ENCODE peak calls at places on chromosomes 5 and 9, in seven cellular contexts. I is NCI-H526 treated with DMSO at 0.1 percent for 48 hours; A is activated CD8-positive, alpha-beta T cell treated with anti-CD3 and anti-CD28 coated beads, Interleukin-2, amount 10 ng/mL, durations not matched to agents 7 days and 5 days; Y is occipital lobe; W is stimulated activated CD8-positive, alpha-beta memory T cell treated with anti-CD3 and anti-CD28 coated beads, Interleukin-2, amount 100 ng/mL, for 48 hours; G is activated T-cell treated with anti-CD3 and anti-CD28 coated beads for 1 hour; B is Calu3. Q is an unnamed sample.

GRCh38 chr9:73536403-73536802 is 384.7 kb downstream of the ANXA1 start:
- DNase-seq in I (no peak), A (no peak), Y (no peak), W (no peak), G (no peak), B (no peak), Q (no peak)

GRCh38 chr5:121429761-121430160 is 421.9 kb upstream of the FTMT start:
- DNase-seq in I (no peak), A (no peak), Y (no peak), W (no peak), G (no peak), B (no peak), Q (no peak)

GRCh38 chr5:52580921-52581320 is 206.8 kb upstream of the ITGA1 start:
- DNase-seq in I (no peak), A (no peak), Y (no peak), W (no peak), G (no peak), B (peak; percentile 43), Q (no peak)

GRCh38 chr5:175478384-175479124 is at the start of gene SFXN1:
- DNase-seq in I (peak; percentile 17), A (peak; percentile 85), Y (peak; percentile 73), W (peak; percentile 79), G (peak; percentile 69), B (peak; percentile 86), Q (peak; percentile 92)

GRCh38 chr9:132160802-132161742 is 786 bp upstream of the NTNG2 start:
- DNase-seq in I (no peak), A (peak; percentile 85), Y (no peak), W (peak; percentile 43), G (peak; percentile 34), B (no peak), Q (no peak)

GRCh38 chr9:104794070-104794469 is 30.1 kb downstream of the NIPSNAP3B start:
- DNase-seq in I (no peak), A (no peak), Y (no peak), W (no peak), G (no peak), B (no peak), Q (no peak)

GRCh38 chr5:131379071-131379538 is 115.3 kb downstream of the CDC42SE2 start:
- DNase-seq in I (peak; percentile 5), A (no peak), Y (no peak), W (no peak), G (no peak), B (no peak), Q (no peak)

GRCh38 chr9:78575041-78575440 is 278.1 kb downstream of the PSAT1 start:
- DNase-seq in I (no peak), A (no peak), Y (no peak), W (no peak), G (no peak), B (no peak), Q (no peak)

GRCh38 chr9:121670447-121670846 is 19.0 kb downstream of the DAB2IP start:
- DNase-seq in I (no peak), A (no peak), Y (peak; percentile 62), W (no peak), G (no peak), B (no peak), Q (peak; percentile 78)

GRCh38 chr9:123377211-123377971 is 21.4 kb downstream of the CRB2 start:
- DNase-seq in I (no peak), A (no peak), Y (no peak), W (no peak), G (no peak), B (no peak), Q (no peak)

GRCh38 chr9:75152416-75152815 is 64.1 kb downstream of the OSTF1 start:
- DNase-seq in I (no peak), A (peak; percentile 84), Y (no peak), W (peak; percentile 58), G (peak; percentile 17), B (no peak), Q (no peak)

GRCh38 chr5:72328172-72328571 is 8.0 kb downstream of the PTCD2 start:
- DNase-seq in I (no peak), A (no peak), Y (peak; percentile 69), W (no peak), G (no peak), B (no peak), Q (peak; percentile 80)

GRCh38 chr5:2022436-2022835 is 139.7 kb upstream of the IRX4 start:
- DNase-seq in I (no peak), A (no peak), Y (no peak), W (no peak), G (no peak), B (no peak), Q (no peak)

GRCh38 chr5:40834391-40834848 is 602 bp downstream of the RPL37 start:
- DNase-seq in I (no peak), A (peak; percentile 68), Y (no peak), W (no peak), G (peak; percentile 11), B (no peak), Q (no peak)

GRCh38 chr9:134445000-134445399 is 118.7 kb downstream of the RXRA start:
- DNase-seq in I (no peak), A (no peak), Y (no peak), W (no peak), G (no peak), B (no peak), Q (no peak)

GRCh38 chr5:55231476-55232193 is 1.8 kb downstream of the CCNO start:
- DNase-seq in I (no peak), A (peak; percentile 30), Y (peak; percentile 24), W (no peak), G (no peak), B (peak; percentile 40), Q (no peak)

GRCh38 chr9:94082956-94083355 is 1.3 kb upstream of the PTPDC1 start:
- DNase-seq in I (no peak), A (no peak), Y (no peak), W (no peak), G (no peak), B (no peak), Q (no peak)

GRCh38 chr5:88833371-88834107 is 49.4 kb downstream of the MEF2C start:
- DNase-seq in I (no peak), A (peak; percentile 48), Y (peak; percentile 22), W (peak; percentile 20), G (no peak), B (no peak), Q (no peak)

GRCh38 chr9:128521955-128522354 is 17.4 kb downstream of the GLE1 start:
- DNase-seq in I (no peak), A (no peak), Y (no peak), W (no peak), G (no peak), B (no peak), Q (no peak)